ENCODE peak calls at places on chromosome 19, in six cellular contexts. E is neural crest cell, D is pancreas, F is tibial nerve, B is upper lobe of right lung, N is fibroblast of mammary gland. I is an unnamed sample.

GRCh38 chr19:7348587-7349230 is at the start of gene ARHGEF18:
- DNase-seq in E (no peak), D (no peak), F (no peak), B (peak; percentile 73), N (no peak), I (no peak)

GRCh38 chr19:10654610-10655456 is 687 bp downstream of the ILF3 start:
- DNase-seq in E (peak; percentile 71), D (peak; percentile 65), F (no peak), B (peak; percentile 80), N (no peak), I (no peak)

GRCh38 chr19:14770136-14770535 is 8.2 kb downstream of the ADGRE2 start:
- DNase-seq in E (no peak), D (no peak), F (no peak), B (no peak), N (no peak), I (no peak)

GRCh38 chr19:50301607-50301971 is 27.6 kb downstream of the KCNC3 start:
- DNase-seq in E (no peak), D (no peak), F (no peak), B (peak; percentile 42), N (no peak), I (no peak)

GRCh38 chr19:17469371-17470203 is 737 bp upstream of the SLC27A1 start:
- DNase-seq in E (peak; percentile 81), D (peak; percentile 96), F (peak; percentile 99), B (peak; percentile 99), N (peak; percentile 92), I (peak; percentile 91)

GRCh38 chr19:13748169-13748884 is 16.0 kb upstream of the MRI1 start:
- DNase-seq in E (no peak), D (peak; percentile 44), F (no peak), B (no peak), N (peak; percentile 73), I (no peak)

GRCh38 chr19:47195462-47195861 is 35.5 kb downstream of the BBC3 start:
- DNase-seq in E (no peak), D (no peak), F (no peak), B (no peak), N (no peak), I (no peak)

GRCh38 chr19:39413269-39413902 is 917 bp downstream of the PLEKHG2 start:
- DNase-seq in E (peak; percentile 66), D (peak; percentile 53), F (no peak), B (peak; percentile 80), N (peak; percentile 65), I (no peak)

GRCh38 chr19:34963531-34964406 is at the start of gene ZNF792:
- DNase-seq in E (peak; percentile 66), D (peak; percentile 51), F (peak; percentile 23), B (peak; percentile 87), N (peak; percentile 18), I (no peak)

GRCh38 chr19:38049105-38049649 is 142.2 kb downstream of the SIPA1L3 start:
- DNase-seq in E (no peak), D (no peak), F (no peak), B (no peak), N (peak; percentile 48), I (no peak)

GRCh38 chr19:23440791-23441190 is 45.5 kb upstream of the ZNF91 start:
- DNase-seq in E (no peak), D (no peak), F (no peak), B (no peak), N (no peak), I (no peak)

DNA sequence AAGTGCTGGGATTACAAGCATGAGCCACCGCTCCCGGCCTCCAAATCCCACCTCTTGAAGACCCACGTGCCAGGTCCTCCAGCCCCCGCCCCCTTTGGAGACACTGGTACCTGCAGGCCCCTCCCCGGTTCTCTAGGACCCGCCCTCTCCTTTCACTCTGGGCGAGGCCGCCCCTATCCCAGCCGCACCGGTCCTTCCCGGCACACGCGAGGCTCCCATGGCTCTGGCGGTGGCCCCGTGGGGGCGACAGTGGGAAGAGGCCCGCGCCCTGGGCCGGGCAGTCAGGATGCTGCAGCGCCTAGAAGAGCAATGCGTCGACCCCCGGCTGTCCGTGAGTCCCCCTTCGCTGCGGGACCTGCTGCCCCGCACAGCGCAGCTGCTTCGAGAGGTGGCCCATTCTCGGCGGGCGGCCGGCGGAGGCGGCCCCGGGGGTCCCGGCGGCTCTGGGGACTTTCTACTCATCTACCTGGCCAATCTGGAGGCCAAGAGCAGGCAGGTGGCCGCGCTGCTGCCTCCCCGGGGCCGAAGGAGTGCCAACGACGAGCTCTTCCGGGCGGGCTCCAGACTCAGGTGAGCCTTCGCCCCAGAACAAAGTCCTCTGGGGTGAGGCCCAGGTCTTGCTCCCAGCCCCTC is at the start of gene CBLC:
- DNase-seq in E (no peak), D (peak; percentile 93), F (no peak), B (peak; percentile 89), N (no peak), I (no peak)
- TF ChIP-seq CTCF in E (peak; percentile 24), D (no peak), F (no peak), B (no peak), N (no peak), I (no peak)

DNA sequence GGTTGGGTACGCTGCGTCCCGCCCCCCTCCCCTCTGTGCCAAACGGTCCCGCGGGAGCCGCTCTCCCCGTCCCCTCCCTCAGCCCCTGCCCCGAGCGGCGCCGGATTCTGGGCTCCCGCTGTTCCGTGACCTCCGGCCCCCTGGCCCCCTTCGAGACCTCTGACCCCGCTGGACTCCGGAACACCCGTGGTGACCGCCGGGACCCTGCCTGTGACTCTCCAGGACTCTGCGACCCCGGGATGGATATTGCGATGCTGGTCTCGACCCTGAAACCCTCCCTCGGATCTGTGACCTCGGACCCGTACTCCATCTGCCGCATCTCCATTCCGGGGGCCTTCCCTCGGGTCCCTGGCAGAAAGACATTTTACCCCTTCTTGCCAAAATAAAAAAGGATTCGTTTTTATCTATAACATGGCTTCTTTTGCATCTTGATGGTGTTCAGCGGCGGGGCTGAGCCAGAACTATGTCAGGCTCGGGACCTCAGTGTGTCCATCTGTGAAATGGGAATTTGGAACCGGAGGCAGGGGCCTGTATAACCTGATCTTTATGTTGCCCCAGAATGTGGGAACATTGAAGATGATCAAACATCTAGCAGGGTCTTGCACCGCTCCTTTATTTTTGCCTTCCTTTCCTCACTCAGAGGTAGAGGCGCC is 654 bp upstream of the MEGF8 start:
- DNase-seq in E (no peak), D (peak; percentile 38), F (no peak), B (no peak), N (no peak), I (no peak)
- TF ChIP-seq CTCF in E (no peak), D (no peak), F (peak; percentile 90), B (no peak), N (peak; percentile 95), I (no peak)

GRCh38 chr19:5398693-5399057 is 56.5 kb upstream of the ZNRF4 start:
- DNase-seq in E (no peak), D (no peak), F (no peak), B (no peak), N (no peak), I (no peak)

GRCh38 chr19:5395996-5396939 is 55.7 kb upstream of the PTPRS start:
- DNase-seq in E (no peak), D (no peak), F (no peak), B (no peak), N (no peak), I (no peak)

GRCh38 chr19:5396963-5397362 is 56.4 kb upstream of the PTPRS start:
- DNase-seq in E (no peak), D (no peak), F (no peak), B (no peak), N (no peak), I (no peak)

GRCh38 chr19:5395541-5395940 is 54.9 kb upstream of the PTPRS start:
- DNase-seq in E (no peak), D (no peak), F (no peak), B (no peak), N (no peak), I (no peak)

DNA sequence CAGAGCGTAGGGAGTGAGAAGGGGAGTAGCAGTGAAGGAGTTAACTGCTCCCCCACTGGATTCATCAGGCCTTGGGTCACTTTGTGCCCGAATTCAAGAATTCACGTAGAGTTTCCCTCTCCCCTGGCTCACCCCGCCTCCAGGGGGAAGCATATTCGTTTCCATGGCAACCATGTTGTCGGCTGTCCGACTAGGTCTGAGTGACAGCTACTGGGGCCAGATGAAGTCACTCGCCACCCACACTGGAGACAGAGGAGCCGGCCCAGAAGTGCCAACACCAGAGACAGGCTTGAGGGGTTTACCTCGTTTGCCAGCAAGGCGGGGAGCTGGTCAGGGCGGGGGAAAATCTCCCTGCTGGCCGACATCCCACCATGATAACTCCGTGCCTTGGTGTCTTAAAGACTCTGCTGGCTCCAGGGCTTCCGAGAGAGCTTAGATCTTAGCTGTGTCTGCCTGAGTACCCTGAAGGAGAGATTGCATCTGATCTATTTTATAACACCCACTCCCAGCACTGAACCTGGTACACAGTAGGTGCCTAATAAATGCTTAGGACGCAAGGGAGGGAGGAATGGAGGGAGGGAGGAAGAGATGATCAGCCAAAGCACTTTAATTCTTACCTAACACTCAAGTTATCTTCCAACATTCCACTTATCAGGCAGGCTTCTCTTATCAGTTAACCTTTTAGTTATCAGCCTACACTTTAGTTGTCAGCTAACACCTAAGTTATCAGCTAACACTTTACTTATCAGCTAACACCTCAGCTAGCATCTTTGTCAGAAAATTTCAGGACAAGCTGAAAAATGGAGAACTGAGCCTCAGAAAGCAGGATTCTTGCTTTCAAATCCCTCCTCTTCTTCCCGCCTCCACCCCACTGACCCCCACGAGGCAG is 57.2 kb upstream of the ZNRF4 start:
- DNase-seq in E (peak; percentile 50), D (no peak), F (no peak), B (no peak), N (no peak), I (no peak)
- TF ChIP-seq CTCF in E (no peak), D (no peak), F (no peak), B (no peak), N (no peak), I (no peak)

GRCh38 chr19:29872224-29872731 is 60.5 kb downstream of the CCNE1 start:
- DNase-seq in E (no peak), D (no peak), F (no peak), B (peak; percentile 62), N (no peak), I (no peak)

GRCh38 chr19:29875931-29876330 is 64.1 kb downstream of the CCNE1 start:
- DNase-seq in E (no peak), D (no peak), F (no peak), B (no peak), N (no peak), I (no peak)

GRCh38 chr19:29873801-29874575 is 62.2 kb downstream of the CCNE1 start:
- DNase-seq in E (no peak), D (no peak), F (no peak), B (no peak), N (no peak), I (no peak)

GRCh38 chr19:29871143-29871542 is 59.4 kb downstream of the CCNE1 start:
- DNase-seq in E (no peak), D (no peak), F (no peak), B (no peak), N (no peak), I (no peak)

DNA sequence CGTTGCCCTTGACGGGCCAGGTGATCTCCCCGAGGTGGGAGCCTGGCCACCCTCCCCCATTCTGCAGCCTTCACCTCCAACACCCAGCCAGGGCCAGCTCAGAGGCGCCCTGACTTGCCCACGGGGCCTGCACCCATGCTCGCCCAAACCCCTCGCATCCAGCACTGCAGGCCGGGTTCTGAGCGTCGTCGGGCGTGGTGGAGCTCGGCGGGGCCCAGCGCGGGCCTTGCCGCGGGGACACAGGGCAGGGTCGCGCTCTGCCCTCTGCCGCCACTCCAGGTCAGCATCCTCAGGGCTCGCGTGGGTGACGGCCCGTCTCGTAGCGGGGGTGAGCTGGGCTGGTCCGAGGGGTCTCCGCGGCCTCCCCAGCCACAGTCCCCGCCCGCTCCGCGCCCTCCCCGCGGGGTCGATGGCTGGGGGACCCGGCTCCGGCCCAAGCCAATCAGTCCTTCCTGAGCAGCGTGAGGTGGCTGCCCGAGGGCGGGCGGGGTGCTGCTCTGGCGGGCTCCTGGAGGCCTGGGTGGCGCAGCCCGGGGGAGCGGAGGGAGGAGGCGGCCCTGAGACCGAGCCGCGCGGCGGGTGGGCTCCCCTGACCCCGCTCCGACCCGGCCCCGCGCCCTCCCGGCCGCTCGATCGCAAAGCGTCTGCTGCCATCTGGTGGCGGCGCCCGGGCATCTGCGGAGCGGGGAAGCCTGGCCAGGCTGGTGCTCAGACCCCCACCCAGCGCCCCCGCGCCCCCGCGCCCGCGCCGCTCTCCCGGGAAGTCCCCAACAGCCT is 61.4 kb downstream of the CCNE1 start:
- DNase-seq in E (peak; percentile 72), D (peak; percentile 54), F (peak; percentile 9), B (peak; percentile 75), N (no peak), I (no peak)
- TF ChIP-seq CTCF in E (peak; percentile 93), D (peak; percentile 80), F (peak; percentile 93), B (peak; percentile 83), N (peak; percentile 30), I (peak; percentile 54)

I was measured in AG09319.